ENCODE peak calls at places on chromosomes 6 and 20, in nine cellular contexts. E, K, M, U, Y, D, N, H and X are unnamed samples.
A peak's percentile ranks its signal among the peaks of the same experiment; 100 is the strongest.

GRCh38 chr6:43986177-43986825 is 141.0 kb downstream of the MRPL14 start:
- DNase-seq in Y (no peak), E (no peak), N (no peak), U (no peak), H (no peak), M (no peak), D (no peak), K (no peak), X (no peak)

GRCh38 chr20:33506576-33506975 is 16.7 kb downstream of the CBFA2T2 start:
- DNase-seq in K (no peak), H (no peak), D (no peak), M (no peak), U (no peak), Y (no peak), E (no peak), N (no peak), X (no peak)

GRCh38 chr20:37081717-37082289 is 14.0 kb downstream of the RBL1 start:
- DNase-seq in K (peak; percentile 23), D (no peak), H (no peak), N (no peak), U (no peak), M (no peak), Y (peak; percentile 16), E (peak; percentile 39), X (peak; percentile 22)

GRCh38 chr6:130760006-130760405 is 67.2 kb upstream of the SMLR1 start:
- DNase-seq in Y (peak; percentile 47), M (no peak), N (no peak), U (peak; percentile 3), H (no peak), E (no peak), D (peak; percentile 30), K (peak; percentile 23), X (peak; percentile 34)

GRCh38 chr20:2757969-2758368 is 42.5 kb downstream of the CPXM1 start:
- DNase-seq in M (no peak), E (no peak), H (no peak), Y (no peak), N (no peak), D (no peak), K (no peak), U (no peak), X (no peak)

GRCh38 chr20:44033873-44034272 is 119.2 kb downstream of the TOX2 start:
- DNase-seq in Y (no peak), M (no peak), U (no peak), H (no peak), K (no peak), E (no peak), D (no peak), N (no peak), X (no peak)

GRCh38 chr20:3798405-3798768 is 2.3 kb downstream of the CDC25B start:
- DNase-seq in M (no peak), K (no peak), N (no peak), H (no peak), E (no peak), D (no peak), Y (no peak), U (no peak), X (no peak)

GRCh38 chr6:132161283-132161682 is 210.1 kb upstream of the CCN2 start:
- DNase-seq in U (no peak), E (no peak), D (peak; percentile 32), H (no peak), K (no peak), N (no peak), Y (peak; percentile 70), M (no peak), X (no peak)

GRCh38 chr6:150492507-150492906 is 107.2 kb upstream of the PLEKHG1 start:
- DNase-seq in D (peak; percentile 58), H (no peak), M (no peak), K (peak; percentile 22), N (no peak), U (peak; percentile 15), Y (no peak), E (no peak), X (no peak)

GRCh38 chr6:15280023-15280422 is 34.2 kb downstream of the JARID2 start:
- DNase-seq in D (no peak), K (no peak), H (no peak), M (no peak), U (no peak), Y (peak; percentile 36), E (no peak), N (no peak), X (no peak)

GRCh38 chr6:44263357-44264100 is 1.8 kb downstream of the NFKBIE start:
- DNase-seq in N (no peak), K (no peak), H (no peak), E (no peak), D (no peak), M (no peak), Y (peak; percentile 40), U (peak; percentile 40), X (no peak)

GRCh38 chr6:131736010-131736409 is 25.2 kb upstream of the CTAGE9 start:
- DNase-seq in K (no peak), Y (no peak), N (no peak), D (no peak), M (no peak), H (no peak), E (no peak), U (no peak), X (no peak)

GRCh38 chr20:34525342-34525708 is 9.1 kb downstream of the DYNLRB1 start:
- DNase-seq in H (no peak), K (no peak), U (no peak), Y (no peak), N (no peak), E (no peak), M (no peak), D (no peak), X (no peak)

GRCh38 chr20:4813839-4814695 is 92.4 kb downstream of the PRND start:
- DNase-seq in Y (peak; percentile 58), H (no peak), E (no peak), M (no peak), N (no peak), K (peak; percentile 41), U (peak; percentile 80), D (no peak), X (no peak)

DNA sequence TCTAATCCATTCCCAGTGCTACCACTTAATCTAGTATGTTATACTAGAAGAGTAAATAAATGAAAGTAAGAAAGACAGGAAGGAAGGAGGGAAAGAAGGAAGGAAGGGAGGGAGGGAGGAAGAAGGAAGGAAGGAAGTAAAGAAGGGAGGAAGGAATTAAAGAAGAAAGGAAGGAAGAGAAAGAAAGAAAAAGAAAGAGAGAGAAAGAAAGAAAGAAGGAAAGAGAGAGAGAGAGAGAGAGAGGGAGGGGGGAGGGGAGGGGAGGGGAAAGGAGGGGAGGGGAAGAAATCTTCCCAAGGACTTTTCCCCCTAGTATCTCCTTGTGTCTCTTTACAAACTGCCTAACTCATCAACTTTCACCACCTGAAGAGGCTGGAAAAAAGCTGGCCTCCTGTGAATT is 20.8 kb upstream of the MUC21 start:
- DNase-seq in H (no peak), E (no peak), K (no peak), D (no peak), N (no peak), U (no peak), Y (no peak), M (no peak), X (no peak)
- TF ChIP-seq CTCF in H (no peak), E (no peak), K (no peak), D (no peak), N (no peak), U (no peak), Y (no peak), M (no peak), X (no peak)

GRCh38 chr20:62914436-62914835 is 11.9 kb downstream of the DIDO1 start:
- DNase-seq in E (no peak), H (no peak), K (no peak), D (no peak), M (no peak), N (no peak), U (no peak), Y (no peak), X (peak; percentile 63)

GRCh38 chr20:62914970-62915457 is 11.3 kb downstream of the DIDO1 start:
- DNase-seq in H (no peak), U (no peak), E (no peak), D (no peak), Y (peak; percentile 58), N (no peak), K (peak; percentile 52), M (no peak), X (peak; percentile 58)

GRCh38 chr20:62910777-62911497 is 15.4 kb downstream of the DIDO1 start:
- DNase-seq in N (no peak), M (no peak), E (no peak), H (no peak), Y (no peak), D (no peak), K (no peak), U (no peak), X (no peak)

GRCh38 chr20:62911701-62912280 is 14.5 kb downstream of the DIDO1 start:
- DNase-seq in Y (no peak), N (no peak), D (no peak), M (no peak), U (no peak), K (no peak), E (no peak), H (no peak), X (no peak)

GRCh38 chr20:62913043-62913630 is 13.2 kb downstream of the DIDO1 start:
- DNase-seq in Y (no peak), D (no peak), N (no peak), M (no peak), E (no peak), U (no peak), K (no peak), H (no peak), X (no peak)
- TF ChIP-seq CTCF in Y (no peak), D (no peak), N (no peak), M (no peak), E (no peak), U (no peak), K (no peak), H (no peak), X (no peak)

GRCh38 chr6:157562997-157563396 is 182.0 kb downstream of the ZDHHC14 start:
- DNase-seq in N (no peak), M (no peak), H (no peak), E (no peak), K (no peak), U (no peak), D (no peak), Y (no peak), X (no peak)

GRCh38 chr6:157561037-157561790 is 180.2 kb downstream of the ZDHHC14 start:
- DNase-seq in E (no peak), D (no peak), Y (no peak), U (peak; percentile 81), M (no peak), N (no peak), K (no peak), H (no peak), X (no peak)

GRCh38 chr6:157563611-157564284 is 182.8 kb downstream of the ZDHHC14 start:
- DNase-seq in H (no peak), U (peak; percentile 41), Y (no peak), N (no peak), K (no peak), E (no peak), M (no peak), D (no peak), X (no peak)

GRCh38 chr6:157559201-157559756 is 178.3 kb downstream of the ZDHHC14 start:
- DNase-seq in N (no peak), M (no peak), U (no peak), E (no peak), K (no peak), D (no peak), Y (no peak), H (no peak), X (no peak)

GRCh38 chr6:157561929-157562810 is 181.2 kb downstream of the ZDHHC14 start:
- DNase-seq in D (no peak), K (no peak), M (no peak), N (no peak), H (no peak), E (no peak), Y (no peak), U (peak; percentile 69), X (no peak)
- TF ChIP-seq CTCF in D (no peak), K (no peak), M (no peak), N (no peak), H (no peak), E (no peak), Y (no peak), U (no peak), X (no peak)

GRCh38 chr6:79909517-79909916 is 37.8 kb downstream of the ELOVL4 start:
- DNase-seq in Y (no peak), H (no peak), K (no peak), E (no peak), U (no peak), D (no peak), N (no peak), M (no peak), X (no peak)
- TF ChIP-seq CTCF in Y (no peak), H (no peak), K (no peak), E (no peak), U (no peak), D (no peak), N (no peak), M (no peak), X (no peak)